ENCODE peak calls at places on chromosomes 7 and 10, in nine cellular contexts. A is iPS-NIHi11, O is AG08395, M is LoVo, Y is nucleus accumbens, D is NCI-H524, J is KBM-7, T is Caki2, R is posterior vena cava. L is an unnamed sample.

GRCh38 chr10:24894309-24894708 is 58.1 kb downstream of the PRTFDC1 start:
- DNase-seq in A (no peak), Y (no peak), O (peak), M (peak), D (no peak), T (peak), J (no peak), R (no peak), L (no peak)

GRCh38 chr10:101297901-101298451 is 56.0 kb upstream of the BTRC start:
- DNase-seq in O (peak), Y (peak), T (peak), J (peak), M (peak), D (peak), R (peak), A (peak), L (no peak)

GRCh38 chr10:103493911-103494877 is 689 bp downstream of the NEURL1 start:
- DNase-seq in J (no peak), M (no peak), O (no peak), T (no peak), A (peak), D (peak), R (no peak), Y (no peak), L (no peak)

GRCh38 chr10:93591065-93591808 is 9.8 kb downstream of the RBP4 start:
- DNase-seq in D (no peak), J (no peak), T (no peak), O (no peak), R (no peak), A (peak), M (peak), Y (no peak), L (no peak)

GRCh38 chr7:134605978-134606923 is 40.4 kb upstream of the BPGM start:
- DNase-seq in A (peak), D (peak), R (peak), O (peak), T (peak), M (peak), J (peak), Y (peak), L (no peak)

GRCh38 chr7:158237672-158238335 is 349.8 kb downstream of the PTPRN2 start:
- DNase-seq in A (no peak), M (no peak), T (no peak), J (no peak), D (peak), Y (no peak), O (no peak), R (no peak), L (no peak)

GRCh38 chr7:26500749-26501352 is 209.2 kb downstream of the SNX10 start:
- DNase-seq in R (no peak), T (peak), J (peak), A (no peak), O (peak), M (peak), Y (no peak), D (peak), L (peak)

GRCh38 chr10:1504286-1504685 is 233.0 kb downstream of the ADARB2 start:
- DNase-seq in M (no peak), A (no peak), Y (no peak), D (no peak), J (no peak), O (no peak), T (no peak), R (no peak), L (no peak)

GRCh38 chr7:1407883-1408282 is 51.4 kb downstream of the MICALL2 start:
- DNase-seq in T (no peak), D (no peak), O (no peak), M (no peak), Y (no peak), J (no peak), R (no peak), A (no peak), L (no peak)

GRCh38 chr7:50633414-50633710 is 68.2 kb upstream of the DDC start:
- DNase-seq in D (no peak), A (no peak), M (no peak), T (no peak), O (no peak), Y (no peak), R (no peak), J (peak), L (peak)

GRCh38 chr10:121183241-121183640 is 332.1 kb downstream of the WDR11 start:
- DNase-seq in D (peak), J (no peak), R (no peak), O (no peak), Y (no peak), T (no peak), M (no peak), A (no peak), L (no peak)

GRCh38 chr7:157312941-157313340 is 23.9 kb upstream of the DNAJB6 start:
- DNase-seq in R (no peak), T (no peak), M (no peak), D (no peak), J (no peak), Y (no peak), A (no peak), O (no peak), L (no peak)

GRCh38 chr7:112292162-112292561 is 85.7 kb downstream of the ZNF277 start:
- DNase-seq in J (no peak), T (no peak), R (no peak), O (no peak), D (no peak), M (no peak), Y (no peak), A (no peak), L (no peak)

GRCh38 chr7:105837765-105838241 is 38.6 kb downstream of the ATXN7L1 start:
- DNase-seq in R (no peak), M (no peak), O (no peak), Y (peak), T (no peak), A (peak), J (no peak), D (peak), L (no peak)

GRCh38 chr10:110068780-110069179 is 61.0 kb downstream of the ADD3 start:
- DNase-seq in M (no peak), O (no peak), D (no peak), Y (no peak), T (no peak), R (no peak), A (no peak), J (no peak), L (no peak)

GRCh38 chr10:79943871-79944270 is 5.0 kb downstream of the SFTPD start:
- DNase-seq in M (no peak), A (no peak), D (no peak), R (no peak), J (no peak), T (no peak), Y (no peak), O (no peak), L (no peak)

GRCh38 chr10:3172081-3172445 is 519 bp downstream of the PITRM1 start:
- DNase-seq in T (peak), A (no peak), M (peak), R (no peak), D (peak), Y (no peak), J (no peak), O (peak), L (no peak)

GRCh38 chr7:41134242-41134872 is 568.5 kb downstream of the INHBA start:
- DNase-seq in M (peak), D (no peak), A (no peak), Y (no peak), T (peak), R (no peak), J (no peak), O (peak), L (no peak)

GRCh38 chr10:47368431-47369180 is 15.5 kb downstream of the ZNF488 start:
- DNase-seq in R (peak), T (no peak), M (no peak), Y (no peak), D (peak), A (no peak), J (no peak), O (no peak), L (no peak)

GRCh38 chr10:34838366-34838900 is 23.3 kb upstream of the PARD3 start:
- DNase-seq in J (no peak), D (no peak), A (no peak), Y (no peak), R (no peak), O (no peak), M (no peak), T (no peak), L (no peak)

GRCh38 chr7:65037740-65038678 is 31.5 kb upstream of the ERV3-1 start:
- DNase-seq in R (peak), J (peak), D (peak), T (peak), O (peak), A (peak), Y (peak), M (peak), L (peak)

GRCh38 chr10:35012781-35013180 is 77.4 kb downstream of the CUL2 start:
- DNase-seq in A (peak), M (no peak), Y (no peak), R (no peak), J (no peak), O (no peak), D (no peak), T (no peak), L (no peak)

GRCh38 chr7:77348371-77348813 is 67.8 kb downstream of the GSAP start:
- DNase-seq in R (no peak), D (no peak), Y (no peak), M (no peak), O (no peak), A (no peak), T (peak), J (no peak), L (no peak)

GRCh38 chr10:126459878-126460481 is 71.7 kb upstream of the ADAM12 start:
- DNase-seq in T (peak), D (no peak), R (no peak), A (no peak), M (peak), Y (no peak), O (peak), J (no peak), L (no peak)

GRCh38 chr7:22277375-22277774 is 79.6 kb downstream of the RAPGEF5 start:
- DNase-seq in T (no peak), A (no peak), R (no peak), J (no peak), Y (no peak), D (no peak), O (no peak), M (no peak), L (no peak)

GRCh38 chr7:55477781-55478374 is 94.4 kb downstream of the VOPP1 start:
- DNase-seq in Y (no peak), D (no peak), T (no peak), A (no peak), O (peak), J (no peak), M (peak), R (no peak), L (no peak)

GRCh38 chr7:29443552-29443951 is 120.1 kb upstream of the PRR15 start:
- DNase-seq in R (no peak), Y (no peak), T (no peak), D (no peak), O (no peak), A (no peak), J (no peak), M (no peak), L (no peak)

GRCh38 chr7:7808156-7808555 is 89.7 kb upstream of the RPA3 start:
- DNase-seq in M (peak), D (peak), A (no peak), R (no peak), J (no peak), O (no peak), T (no peak), Y (no peak), L (no peak)

GRCh38 chr10:43340619-43341018 is 30.8 kb upstream of the FXYD4 start:
- DNase-seq in Y (no peak), D (no peak), A (no peak), J (no peak), M (peak), R (no peak), T (peak), O (no peak), L (no peak)

L was measured in GF-D8.